ENCODE peak calls at places on chromosome 1, in five cellular contexts. I is kidney epithelial cell, V is fibroblast of mammary gland, D is mucosa of descending colon, B is adrenal gland. Y is an unnamed sample.

GRCh38 chr1:39406533-39407478 is 84.6 kb upstream of the BMP8A start:
- DNase-seq in I (no peak), V (peak; percentile 45), D (no peak), B (no peak), Y (peak; percentile 36)

GRCh38 chr1:25486602-25487001 is 55.9 kb downstream of the MACO1 start:
- DNase-seq in I (no peak), V (peak; percentile 54), D (no peak), B (no peak), Y (no peak)

GRCh38 chr1:208177656-208178055 is 66.5 kb downstream of the PLXNA2 start:
- DNase-seq in I (no peak), V (no peak), D (peak; percentile 81), B (no peak), Y (no peak)

GRCh38 chr1:210691039-210691438 is 362.3 kb downstream of the HHAT start:
- DNase-seq in I (no peak), V (no peak), D (no peak), B (no peak), Y (no peak)

GRCh38 chr1:116667577-116668105 is at the start of gene IGSF3:
- DNase-seq in I (no peak), V (no peak), D (peak; percentile 84), B (peak; percentile 72), Y (no peak)

GRCh38 chr1:170661646-170662411 is 2.1 kb upstream of the PRRX1 start:
- DNase-seq in I (no peak), V (peak; percentile 75), D (no peak), B (no peak), Y (no peak)

GRCh38 chr1:150106331-150106730 is 38.8 kb downstream of the VPS45 start:
- DNase-seq in I (no peak), V (no peak), D (no peak), B (no peak), Y (no peak)

GRCh38 chr1:234004575-234004974 is 100.1 kb downstream of the SLC35F3 start:
- DNase-seq in I (no peak), V (no peak), D (no peak), B (no peak), Y (no peak)

GRCh38 chr1:20105856-20106255 is 13.5 kb downstream of the PLA2G2D start:
- DNase-seq in I (no peak), V (no peak), D (no peak), B (no peak), Y (no peak)

GRCh38 chr1:86205741-86206140 is 49.2 kb upstream of the COL24A1 start:
- DNase-seq in I (no peak), V (no peak), D (no peak), B (no peak), Y (no peak)

GRCh38 chr1:232271991-232272589 is 357.8 kb downstream of the SIPA1L2 start:
- DNase-seq in I (no peak), V (peak; percentile 8), D (no peak), B (no peak), Y (peak; percentile 2)

GRCh38 chr1:77994117-77994516 is 10.6 kb upstream of the DNAJB4 start:
- DNase-seq in I (no peak), V (no peak), D (no peak), B (no peak), Y (no peak)

GRCh38 chr1:208855403-208855802 is 611.2 kb upstream of the PLXNA2 start:
- DNase-seq in I (no peak), V (no peak), D (no peak), B (no peak), Y (no peak)

GRCh38 chr1:228058981-228059535 is 23.4 kb upstream of the ARF1 start:
- DNase-seq in I (no peak), V (no peak), D (no peak), B (no peak), Y (no peak)

GRCh38 chr1:206878456-206878855 is 13.0 kb downstream of the IL20 start:
- DNase-seq in I (no peak), V (no peak), D (no peak), B (no peak), Y (no peak)

GRCh38 chr1:48870596-48870995 is 93.9 kb upstream of the BEND5 start:
- DNase-seq in I (no peak), V (peak; percentile 44), D (no peak), B (no peak), Y (no peak)

GRCh38 chr1:216794541-216795055 is 71.4 kb upstream of the ESRRG start:
- DNase-seq in I (no peak), V (no peak), D (no peak), B (no peak), Y (no peak)

GRCh38 chr1:43307458-43308158 is 6.8 kb downstream of the TIE1 start:
- DNase-seq in I (no peak), V (no peak), D (no peak), B (no peak), Y (no peak)

GRCh38 chr1:118877668-118878067 is 110.5 kb downstream of the TBX15 start:
- DNase-seq in I (no peak), V (no peak), D (no peak), B (no peak), Y (no peak)

GRCh38 chr1:159429074-159429861 is 2.7 kb upstream of the OR10J4 start:
- DNase-seq in I (peak; percentile 19), V (peak; percentile 94), D (no peak), B (no peak), Y (peak; percentile 91)

GRCh38 chr1:204031098-204031710 is 41.7 kb upstream of the SOX13 start:
- DNase-seq in I (no peak), V (no peak), D (no peak), B (no peak), Y (no peak)

GRCh38 chr1:22030473-22030872 is 22.0 kb upstream of the CDC42 start:
- DNase-seq in I (no peak), V (no peak), D (no peak), B (no peak), Y (no peak)

GRCh38 chr1:83900530-83900929 is 98.4 kb downstream of the TTLL7 start:
- DNase-seq in I (no peak), V (peak; percentile 67), D (no peak), B (no peak), Y (no peak)

GRCh38 chr1:196660912-196661311 is 9.1 kb downstream of the CFH start:
- DNase-seq in I (no peak), V (peak; percentile 41), D (peak; percentile 19), B (no peak), Y (no peak)

GRCh38 chr1:235327559-235328270 is at the start of gene ARID4B:
- DNase-seq in I (no peak), V (no peak), D (no peak), B (no peak), Y (no peak)

GRCh38 chr1:154178006-154178405 is 13.9 kb downstream of the TPM3 start:
- DNase-seq in I (no peak), V (no peak), D (no peak), B (no peak), Y (no peak)

DNA sequence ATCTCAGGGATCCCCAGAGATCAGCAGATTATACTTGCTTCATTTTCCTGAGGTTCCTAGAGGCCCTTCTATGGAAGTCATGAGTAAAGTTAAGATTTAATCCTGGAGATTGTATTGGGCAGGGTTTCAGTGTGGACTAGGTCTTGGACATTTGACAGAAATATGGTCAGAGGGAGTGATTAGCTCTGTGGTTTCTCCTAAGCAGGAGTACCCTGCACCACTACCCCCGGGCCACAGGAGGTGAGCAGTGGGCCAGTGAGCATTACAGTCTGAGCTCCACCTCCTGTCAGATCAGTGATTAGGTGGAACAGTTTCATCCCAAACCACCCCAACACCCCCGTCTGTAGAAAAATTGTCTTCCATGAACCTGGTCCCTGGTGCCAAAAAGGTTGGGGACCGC is 43.2 kb downstream of the PHACTR4 start:
- DNase-seq in I (no peak), V (peak; percentile 25), D (no peak), B (no peak), Y (no peak)
- TF ChIP-seq CTCF in I (peak; percentile 26), V (no peak), D (no peak), B (no peak), Y (no peak)

GRCh38 chr1:225651872-225652725 is 824 bp downstream of the ENAH start:
- DNase-seq in I (no peak), V (peak; percentile 41), D (peak; percentile 52), B (peak; percentile 67), Y (no peak)

GRCh38 chr1:225652726-225653462 is at the start of gene ENAH:
- DNase-seq in I (no peak), V (peak; percentile 66), D (peak; percentile 71), B (peak; percentile 85), Y (no peak)

GRCh38 chr1:225653463-225654276 is 747 bp upstream of the ENAH start:
- DNase-seq in I (no peak), V (peak; percentile 72), D (peak; percentile 63), B (peak; percentile 87), Y (peak; percentile 17)

GRCh38 chr1:225651376-225651871 is 1.5 kb downstream of the ENAH start:
- DNase-seq in I (no peak), V (peak; percentile 51), D (no peak), B (no peak), Y (no peak)

DNA sequence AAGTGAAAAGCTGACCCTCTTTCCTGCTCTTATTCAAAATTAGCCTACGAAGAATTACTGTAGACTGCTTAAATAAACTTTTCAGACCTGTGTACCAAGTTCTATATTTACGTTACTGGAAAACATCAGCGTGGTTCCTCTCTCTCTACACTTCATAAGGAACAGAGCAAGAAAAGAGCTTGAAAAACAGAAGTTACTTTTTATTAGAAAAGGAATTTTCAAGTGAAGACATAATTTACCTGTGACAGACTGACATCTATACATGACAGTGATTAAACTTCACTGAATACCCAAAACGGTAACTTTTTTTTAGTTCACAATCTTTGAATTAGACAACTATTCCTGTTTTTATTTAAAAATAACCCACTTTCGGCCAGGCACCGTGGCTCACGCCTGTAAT is 2.7 kb downstream of the ENAH start:
- DNase-seq in I (no peak), V (no peak), D (no peak), B (no peak), Y (no peak)
- H3K4me3 ChIP-seq in I (peak overlapping the region; percentile 12), V (peak overlapping the region; percentile 90), D (no peak overlapping the region), B (no peak overlapping the region), Y (peak overlapping the region; percentile 42)

DNA sequence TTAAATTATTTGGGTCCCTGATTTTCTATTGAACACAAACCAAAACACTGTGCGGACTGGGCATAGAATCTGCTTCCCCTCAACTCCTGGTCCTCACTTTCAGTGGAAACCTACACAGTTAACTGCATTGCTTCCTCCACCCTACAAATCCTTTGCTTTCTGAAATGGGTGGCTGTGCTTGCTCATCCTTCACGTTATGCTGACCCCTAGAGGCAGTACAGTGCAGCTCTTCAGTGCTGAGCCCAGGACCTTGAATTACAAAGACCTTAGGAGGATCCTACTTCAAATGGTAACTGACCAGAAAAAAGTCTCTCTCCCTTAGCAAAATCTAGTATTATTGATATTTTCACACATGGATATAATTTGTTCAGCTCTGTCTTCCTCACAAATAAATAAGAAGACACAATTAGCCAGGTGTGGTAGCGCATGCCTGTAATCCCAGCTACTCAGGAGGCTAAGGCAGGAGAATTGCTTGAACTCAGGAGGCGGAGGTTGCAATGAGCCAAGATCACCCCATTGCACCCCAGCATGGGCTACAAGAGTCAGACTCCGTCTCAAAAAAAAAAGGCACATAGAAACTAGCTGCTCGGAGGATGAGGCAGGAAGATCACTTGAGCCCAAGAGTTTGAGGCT is 63.4 kb upstream of the L1TD1 start:
- DNase-seq in I (peak; percentile 42), V (peak; percentile 69), D (peak; percentile 54), B (peak; percentile 76), Y (no peak)
- TF ChIP-seq CTCF in I (peak; percentile 92), V (peak; percentile 97), D (peak; percentile 59), B (peak; percentile 58), Y (peak; percentile 91)

DNA sequence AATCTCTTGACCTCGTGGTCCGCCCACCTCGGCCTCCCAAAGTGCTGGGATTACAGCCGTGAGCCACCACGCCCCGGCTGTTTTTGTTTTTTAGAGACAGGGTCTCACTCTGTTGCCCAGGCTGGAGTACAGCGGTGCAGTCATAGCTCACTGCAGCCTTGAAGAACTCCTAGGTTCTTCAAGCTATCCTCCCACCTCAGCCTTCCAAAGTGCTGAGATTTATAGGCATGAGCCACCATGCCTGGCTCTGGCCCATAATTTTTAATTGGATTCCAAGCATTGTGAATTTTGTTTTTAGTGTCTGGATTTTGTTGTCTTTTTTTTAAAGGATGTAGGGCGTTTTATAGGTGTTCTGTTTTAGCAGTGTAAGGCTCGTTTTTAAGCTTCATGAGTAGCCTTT is 28.6 kb upstream of the TXLNA start:
- DNase-seq in I (no peak), V (peak; percentile 51), D (no peak), B (no peak), Y (no peak)
- H3K4me3 ChIP-seq in I (no peak overlapping the region), V (no peak overlapping the region), D (no peak overlapping the region), B (no peak overlapping the region), Y (no peak overlapping the region)